ENCODE peak calls at places on chromosome 10, in nine cellular contexts. Z, I, U, H, V, F, L, C and M are unnamed samples. For H3K4me1, the result is how much of the 10 kb centered on the place peaks cover.

GRCh38 chr10:70866424-70866823 is 21.9 kb downstream of the PCBD1 start:
- DNase-seq in V (no peak), L (no peak), C (no peak), F (no peak), Z (no peak), H (no peak), U (no peak), I (peak), M (no peak)

GRCh38 chr10:125016123-125016522 is 74.2 kb downstream of the ZRANB1 start:
- DNase-seq in V (peak), Z (peak), C (no peak), I (no peak), L (no peak), U (no peak), F (no peak), H (no peak), M (peak)

GRCh38 chr10:13001041-13001886 is at the start of gene CCDC3:
- DNase-seq in L (peak), F (peak), I (peak), C (peak), Z (peak), U (peak), V (no peak), H (no peak), M (no peak)

GRCh38 chr10:88156341-88156740 is 292.9 kb downstream of the PTEN start:
- DNase-seq in Z (no peak), L (no peak), V (no peak), F (no peak), H (no peak), I (no peak), U (no peak), C (no peak), M (no peak)

GRCh38 chr10:44978570-44979280 is at the start of gene DEPP1:
- DNase-seq in Z (peak), I (peak), C (peak), H (peak), L (peak), U (peak), F (peak), V (peak), M (peak)

GRCh38 chr10:21740989-21741388 is 207.0 kb downstream of the MLLT10 start:
- DNase-seq in F (no peak), L (no peak), C (no peak), V (no peak), Z (no peak), U (no peak), I (no peak), H (no peak), M (no peak)

GRCh38 chr10:49296826-49297225 is 2.1 kb upstream of the C10orf71 start:
- DNase-seq in H (no peak), I (peak), V (no peak), L (no peak), F (no peak), Z (no peak), C (no peak), U (no peak), M (no peak)

GRCh38 chr10:66931340-66931948 is 5.6 kb downstream of the LRRTM3 start:
- DNase-seq in I (peak), F (peak), L (peak), U (peak), V (no peak), C (peak), H (no peak), Z (no peak), M (no peak)

GRCh38 chr10:119942973-119943372 is 50.4 kb downstream of the SEC23IP start:
- DNase-seq in U (no peak), C (no peak), F (no peak), Z (no peak), V (no peak), H (no peak), L (no peak), I (no peak), M (no peak)

GRCh38 chr10:112274831-112275230 is 8.4 kb upstream of the TECTB start:
- DNase-seq in V (no peak), Z (no peak), U (no peak), I (no peak), L (no peak), H (no peak), C (no peak), F (no peak), M (no peak)

GRCh38 chr10:60293797-60294196 is 95.9 kb downstream of the ANK3 start:
- DNase-seq in Z (no peak), C (no peak), U (no peak), V (no peak), L (no peak), I (no peak), H (no peak), F (no peak), M (no peak)

GRCh38 chr10:88370713-88371112 is 212.4 kb downstream of the RNLS start:
- DNase-seq in C (no peak), Z (no peak), L (no peak), F (no peak), V (no peak), H (no peak), U (no peak), I (no peak), M (no peak)

GRCh38 chr10:120607710-120608703 is 151.0 kb downstream of the PLPP4 start:
- DNase-seq in U (no peak), V (no peak), I (no peak), H (no peak), F (no peak), L (peak), C (no peak), Z (no peak), M (no peak)

GRCh38 chr10:88194961-88195367 is 331.5 kb downstream of the PTEN start:
- DNase-seq in C (no peak), V (no peak), L (no peak), F (no peak), Z (no peak), I (no peak), U (no peak), H (no peak), M (no peak)

GRCh38 chr10:19421664-19422063 is 373.1 kb downstream of the MALRD1 start:
- DNase-seq in H (no peak), Z (no peak), L (no peak), U (no peak), F (no peak), C (peak), I (no peak), V (no peak), M (no peak)

GRCh38 chr10:103470755-103471653 is 8.0 kb downstream of the CALHM3 start:
- DNase-seq in H (peak), C (no peak), F (no peak), V (no peak), I (peak), Z (peak), U (no peak), L (peak), M (no peak)

GRCh38 chr10:123272171-123272570 is 118.0 kb downstream of the BUB3 start:
- DNase-seq in U (peak), V (no peak), I (peak), C (no peak), Z (no peak), F (no peak), H (no peak), L (peak), M (no peak)

GRCh38 chr10:3067045-3067858 is at the start of gene PFKP:
- DNase-seq in H (no peak), F (peak), I (no peak), Z (peak), U (no peak), L (peak), C (peak), V (no peak), M (peak)

GRCh38 chr10:113322843-113323242 is 230.0 kb upstream of the HABP2 start:
- DNase-seq in H (no peak), C (no peak), V (no peak), U (no peak), L (no peak), I (no peak), F (no peak), Z (no peak), M (no peak)

GRCh38 chr10:70927221-70927943 is 39.0 kb upstream of the PCBD1 start:
- DNase-seq in C (no peak), H (peak), V (no peak), Z (no peak), L (no peak), F (no peak), U (no peak), I (no peak), M (no peak)

GRCh38 chr10:72241853-72242252 is 25.8 kb upstream of the ASCC1 start:
- DNase-seq in V (no peak), H (no peak), Z (peak), C (no peak), I (no peak), U (no peak), L (no peak), F (no peak), M (no peak)

GRCh38 chr10:13654846-13655245 is 68.1 kb downstream of the PRPF18 start:
- DNase-seq in V (no peak), U (no peak), I (no peak), Z (no peak), H (no peak), F (no peak), L (no peak), C (no peak), M (no peak)

GRCh38 chr10:131043039-131043691 is 268.4 kb downstream of the TCERG1L start:
- DNase-seq in I (no peak), Z (no peak), L (no peak), C (no peak), V (no peak), U (no peak), F (no peak), H (no peak), M (no peak)

GRCh38 chr10:94409016-94409657 is 6.8 kb downstream of the TBC1D12 start:
- DNase-seq in L (no peak), I (peak), V (no peak), U (no peak), H (no peak), C (peak), F (no peak), Z (no peak), M (no peak)

GRCh38 chr10:114698271-114699185 is 40.5 kb upstream of the ABLIM1 start:
- DNase-seq in I (no peak), H (no peak), Z (no peak), F (no peak), C (no peak), V (no peak), L (no peak), U (no peak), M (no peak)

DNA sequence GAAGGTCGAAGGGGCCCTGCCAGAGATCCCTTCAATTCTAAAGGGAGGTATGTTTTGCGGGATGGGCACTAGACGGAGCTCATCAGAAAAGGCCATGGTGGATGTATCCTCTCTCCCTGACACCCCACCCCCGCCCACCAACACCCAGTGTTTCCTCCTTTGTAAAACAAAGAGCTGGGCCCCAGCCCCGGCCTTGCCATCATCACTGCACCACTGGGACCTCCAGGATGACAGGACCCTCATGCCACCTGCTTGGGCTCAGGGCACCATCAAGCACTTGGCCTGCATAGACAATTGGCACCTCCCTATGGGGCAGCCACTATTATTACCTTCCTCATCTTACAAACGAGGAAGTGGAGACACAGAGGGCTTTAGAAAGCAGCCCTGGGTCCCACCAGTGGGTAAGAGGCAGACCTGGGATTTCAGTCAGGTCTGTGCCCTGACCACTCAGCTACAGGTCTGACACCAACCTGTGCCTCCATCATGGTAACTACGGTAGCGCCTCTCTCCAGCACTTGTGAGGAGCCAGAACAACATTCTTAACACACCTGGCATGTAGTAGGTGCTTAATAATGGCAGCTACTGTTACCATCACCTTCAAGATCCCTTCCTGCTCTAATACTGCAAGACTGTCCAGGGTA is 2.0 kb downstream of the CALML3 start:
- DNase-seq in U (no peak), V (no peak), F (no peak), I (no peak), H (peak), L (no peak), Z (peak), C (no peak), M (peak)
- H3K4me1 ChIP-seq in U (under half), V (under half), F (under half), I (under half), H (under half), L (under half), Z (under half), C (under half), M (under half)

GRCh38 chr10:104527013-104527412 is 114.1 kb upstream of the SORCS3 start:
- DNase-seq in F (no peak), V (no peak), Z (no peak), L (no peak), U (no peak), H (no peak), C (no peak), I (no peak), M (no peak)
- H3K4me1 ChIP-seq in F (under half), V (under half), Z (under half), L (under half), U (under half), H (under half), C (under half), I (under half), M (under half)

DNA sequence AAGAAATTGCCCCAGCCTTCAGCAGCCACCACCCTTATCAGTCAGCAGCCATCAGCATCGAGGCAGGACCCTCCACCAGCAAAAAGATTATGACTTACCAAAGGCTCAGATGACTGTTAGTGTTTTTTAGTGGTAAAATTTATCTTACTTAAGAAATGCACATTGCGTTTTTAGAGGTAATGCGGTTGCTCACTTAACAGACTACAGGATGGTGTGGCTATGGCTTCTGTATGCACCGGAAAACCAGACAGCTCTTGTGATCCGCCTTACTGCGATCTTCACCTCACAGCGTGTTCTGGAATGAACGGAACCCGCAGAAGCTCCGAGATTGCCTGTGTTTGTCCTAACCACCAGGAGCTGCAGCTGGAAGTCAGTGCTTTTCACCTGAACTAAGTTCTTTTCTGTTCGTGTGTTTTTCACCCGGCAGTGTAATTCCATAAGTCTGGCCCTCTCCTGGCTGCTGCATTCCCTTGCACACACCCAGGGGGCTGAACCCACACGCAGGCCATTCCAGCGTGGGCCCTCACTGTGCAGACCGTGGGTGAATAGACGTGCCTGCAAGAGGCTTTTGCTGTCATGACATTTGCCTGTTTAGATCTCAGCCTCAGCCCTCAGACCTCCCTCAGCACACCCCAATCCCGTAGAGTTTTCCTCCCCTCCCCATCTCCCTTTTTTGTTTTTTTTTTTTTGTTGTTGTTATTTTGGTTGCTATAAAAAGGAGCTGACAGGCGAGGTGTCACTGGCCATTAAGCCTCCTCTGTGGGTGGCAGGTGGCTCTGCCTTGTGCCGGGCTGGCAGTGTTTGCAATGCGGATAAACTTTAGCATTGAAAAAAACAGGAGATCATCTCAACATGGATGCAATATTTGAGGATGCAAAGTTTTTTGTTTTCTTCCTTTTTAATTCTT is 58.4 kb downstream of the WDR37 start:
- DNase-seq in V (no peak), Z (no peak), U (no peak), F (no peak), H (no peak), L (no peak), I (no peak), C (no peak), M (no peak)
- H3K4me1 ChIP-seq in V (under half), Z (under half), U (under half), F (under half), H (under half), L (under half), I (under half), C (under half), M (under half)

GRCh38 chr10:77494789-77495541 is 142.6 kb downstream of the KCNMA1 start:
- DNase-seq in H (no peak), V (no peak), C (no peak), Z (no peak), F (no peak), I (no peak), L (no peak), U (no peak), M (no peak)
- H3K4me1 ChIP-seq in H (half or more), V (half or more), C (under half), Z (under half), F (under half), I (under half), L (under half), U (under half), M (half or more)

DNA sequence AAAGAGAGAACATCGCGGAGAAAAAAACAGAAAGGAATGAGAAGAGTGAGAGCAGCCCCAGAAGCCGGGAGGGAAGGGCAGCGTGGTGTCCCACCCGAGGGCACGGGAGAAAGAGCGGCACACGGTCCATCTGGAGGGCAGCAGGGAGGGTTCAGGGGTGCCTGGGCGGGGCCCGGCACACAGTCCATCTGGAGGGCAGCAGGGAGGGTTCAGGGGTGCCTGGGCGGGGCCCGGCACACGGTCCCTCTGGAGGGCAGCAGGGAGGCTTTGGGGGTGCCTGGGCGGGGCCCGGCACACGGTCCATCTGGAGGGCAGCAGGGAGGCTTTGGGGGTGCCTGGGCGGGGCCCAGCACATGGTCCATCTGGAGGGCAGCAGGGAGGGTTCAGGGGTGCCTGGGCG is 172.4 kb downstream of the ZMYND11 start:
- DNase-seq in H (no peak), L (no peak), U (no peak), C (no peak), Z (no peak), F (no peak), V (no peak), I (no peak), M (no peak)
- H3K4me1 ChIP-seq in H (under half), L (under half), U (under half), C (under half), Z (under half), F (under half), V (under half), I (under half), M (under half)